ENCODE peak calls at places on chromosomes 12 and 14, in ten cellular contexts. One of them, this sample, is unnamed.
A peak's percentile ranks its signal among the peaks of the same experiment; 100 is the strongest.

GRCh38 chr12:93567174-93567573 is 5.3 kb upstream of the SOCS2 start:
- DNase-seq in dorsolateral prefrontal cortex: no peak
- DNase-seq in fibroblast of lung: peak; percentile 26
- DNase-seq in keratinocyte: no peak
- DNase-seq in cardiac muscle cell: peak; percentile 70
- DNase-seq in GM12878: no peak
- DNase-seq in fibroblast of the aortic adventitia: peak; percentile 61
- DNase-seq in fibroblast of pulmonary artery: peak; percentile 27
- DNase-seq in AG10803: peak; percentile 66
- DNase-seq in colonic mucosa: no peak
- DNase-seq in this sample: no peak

GRCh38 chr14:93533437-93533836 is 102.7 kb downstream of the UNC79 start:
- DNase-seq in dorsolateral prefrontal cortex: no peak
- DNase-seq in fibroblast of lung: no peak
- DNase-seq in keratinocyte: peak; percentile 95
- DNase-seq in cardiac muscle cell: no peak
- DNase-seq in GM12878: no peak
- DNase-seq in fibroblast of the aortic adventitia: no peak
- DNase-seq in fibroblast of pulmonary artery: no peak
- DNase-seq in AG10803: no peak
- DNase-seq in colonic mucosa: no peak
- DNase-seq in this sample: no peak

GRCh38 chr12:29149691-29150382 is 759 bp downstream of the FAR2 start:
- DNase-seq in dorsolateral prefrontal cortex: no peak
- DNase-seq in fibroblast of lung: no peak
- DNase-seq in keratinocyte: no peak
- DNase-seq in cardiac muscle cell: no peak
- DNase-seq in GM12878: no peak
- DNase-seq in fibroblast of the aortic adventitia: no peak
- DNase-seq in fibroblast of pulmonary artery: no peak
- DNase-seq in AG10803: no peak
- DNase-seq in colonic mucosa: peak; percentile 61
- DNase-seq in this sample: no peak

GRCh38 chr12:113766880-113767878 is 198.9 kb downstream of the RBM19 start:
- DNase-seq in dorsolateral prefrontal cortex: no peak
- DNase-seq in fibroblast of lung: peak; percentile 36
- DNase-seq in keratinocyte: peak; percentile 48
- DNase-seq in cardiac muscle cell: peak; percentile 89
- DNase-seq in GM12878: no peak
- DNase-seq in fibroblast of the aortic adventitia: peak; percentile 80
- DNase-seq in fibroblast of pulmonary artery: peak; percentile 73
- DNase-seq in AG10803: peak; percentile 84
- DNase-seq in colonic mucosa: no peak
- DNase-seq in this sample: no peak

GRCh38 chr14:105061428-105062047 is 3.7 kb downstream of the GPR132 start:
- DNase-seq in dorsolateral prefrontal cortex: no peak
- DNase-seq in fibroblast of lung: no peak
- DNase-seq in keratinocyte: no peak
- DNase-seq in cardiac muscle cell: no peak
- DNase-seq in GM12878: no peak
- DNase-seq in fibroblast of the aortic adventitia: no peak
- DNase-seq in fibroblast of pulmonary artery: no peak
- DNase-seq in AG10803: no peak
- DNase-seq in colonic mucosa: peak; percentile 40
- DNase-seq in this sample: no peak

GRCh38 chr12:122081108-122081696 is 2.6 kb downstream of the MLXIP start:
- DNase-seq in dorsolateral prefrontal cortex: peak; percentile 30
- DNase-seq in fibroblast of lung: peak; percentile 79
- DNase-seq in keratinocyte: no peak
- DNase-seq in cardiac muscle cell: peak; percentile 79
- DNase-seq in GM12878: no peak
- DNase-seq in fibroblast of the aortic adventitia: peak; percentile 88
- DNase-seq in fibroblast of pulmonary artery: peak; percentile 67
- DNase-seq in AG10803: peak; percentile 61
- DNase-seq in colonic mucosa: peak; percentile 32
- DNase-seq in this sample: no peak

GRCh38 chr14:75442642-75443041 is 14.8 kb downstream of the JDP2 start:
- DNase-seq in dorsolateral prefrontal cortex: no peak
- DNase-seq in fibroblast of lung: no peak
- DNase-seq in keratinocyte: no peak
- DNase-seq in cardiac muscle cell: peak; percentile 66
- DNase-seq in GM12878: no peak
- DNase-seq in fibroblast of the aortic adventitia: peak; percentile 74
- DNase-seq in fibroblast of pulmonary artery: peak; percentile 50
- DNase-seq in AG10803: peak; percentile 77
- DNase-seq in colonic mucosa: no peak
- DNase-seq in this sample: no peak

GRCh38 chr12:11981174-11981733 is 89.5 kb upstream of the BCL2L14 start:
- DNase-seq in dorsolateral prefrontal cortex: no peak
- DNase-seq in fibroblast of lung: no peak
- DNase-seq in keratinocyte: no peak
- DNase-seq in cardiac muscle cell: peak; percentile 27
- DNase-seq in GM12878: peak; percentile 98
- DNase-seq in fibroblast of the aortic adventitia: peak; percentile 7
- DNase-seq in fibroblast of pulmonary artery: peak; percentile 15
- DNase-seq in AG10803: peak; percentile 70
- DNase-seq in colonic mucosa: no peak
- DNase-seq in this sample: peak; percentile 85

GRCh38 chr12:91225316-91225715 is 42.7 kb upstream of the DCN start:
- DNase-seq in dorsolateral prefrontal cortex: no peak
- DNase-seq in fibroblast of lung: peak; percentile 59
- DNase-seq in keratinocyte: no peak
- DNase-seq in cardiac muscle cell: peak; percentile 41
- DNase-seq in GM12878: no peak
- DNase-seq in fibroblast of the aortic adventitia: peak; percentile 70
- DNase-seq in fibroblast of pulmonary artery: no peak
- DNase-seq in AG10803: peak; percentile 80
- DNase-seq in colonic mucosa: no peak
- DNase-seq in this sample: no peak

GRCh38 chr12:124916370-124917134 is 2.1 kb upstream of the UBC start:
- DNase-seq in dorsolateral prefrontal cortex: peak; percentile 60
- DNase-seq in fibroblast of lung: peak; percentile 95
- DNase-seq in keratinocyte: no peak
- DNase-seq in cardiac muscle cell: peak; percentile 87
- DNase-seq in GM12878: no peak
- DNase-seq in fibroblast of the aortic adventitia: peak; percentile 96
- DNase-seq in fibroblast of pulmonary artery: peak; percentile 92
- DNase-seq in AG10803: peak; percentile 93
- DNase-seq in colonic mucosa: peak; percentile 86
- DNase-seq in this sample: no peak

GRCh38 chr14:90381011-90381790 is 15.6 kb upstream of the CALM1 start:
- DNase-seq in dorsolateral prefrontal cortex: peak; percentile 78
- DNase-seq in fibroblast of lung: no peak
- DNase-seq in keratinocyte: no peak
- DNase-seq in cardiac muscle cell: peak; percentile 51
- DNase-seq in GM12878: no peak
- DNase-seq in fibroblast of the aortic adventitia: peak; percentile 35
- DNase-seq in fibroblast of pulmonary artery: peak; percentile 23
- DNase-seq in AG10803: peak; percentile 72
- DNase-seq in colonic mucosa: peak; percentile 61
- DNase-seq in this sample: no peak

GRCh38 chr14:83416476-83416875 is 1882.8 kb upstream of the SEL1L start:
- DNase-seq in dorsolateral prefrontal cortex: no peak
- DNase-seq in fibroblast of lung: no peak
- DNase-seq in keratinocyte: no peak
- DNase-seq in cardiac muscle cell: no peak
- DNase-seq in GM12878: no peak
- DNase-seq in fibroblast of the aortic adventitia: no peak
- DNase-seq in fibroblast of pulmonary artery: no peak
- DNase-seq in AG10803: no peak
- DNase-seq in colonic mucosa: no peak
- DNase-seq in this sample: no peak

GRCh38 chr14:71438684-71439083 is 493.5 kb upstream of the RGS6 start:
- DNase-seq in dorsolateral prefrontal cortex: peak; percentile 50
- DNase-seq in fibroblast of lung: peak; percentile 54
- DNase-seq in keratinocyte: no peak
- DNase-seq in cardiac muscle cell: peak; percentile 39
- DNase-seq in GM12878: no peak
- DNase-seq in fibroblast of the aortic adventitia: peak; percentile 65
- DNase-seq in fibroblast of pulmonary artery: peak; percentile 39
- DNase-seq in AG10803: peak; percentile 58
- DNase-seq in colonic mucosa: no peak
- DNase-seq in this sample: no peak

DNA sequence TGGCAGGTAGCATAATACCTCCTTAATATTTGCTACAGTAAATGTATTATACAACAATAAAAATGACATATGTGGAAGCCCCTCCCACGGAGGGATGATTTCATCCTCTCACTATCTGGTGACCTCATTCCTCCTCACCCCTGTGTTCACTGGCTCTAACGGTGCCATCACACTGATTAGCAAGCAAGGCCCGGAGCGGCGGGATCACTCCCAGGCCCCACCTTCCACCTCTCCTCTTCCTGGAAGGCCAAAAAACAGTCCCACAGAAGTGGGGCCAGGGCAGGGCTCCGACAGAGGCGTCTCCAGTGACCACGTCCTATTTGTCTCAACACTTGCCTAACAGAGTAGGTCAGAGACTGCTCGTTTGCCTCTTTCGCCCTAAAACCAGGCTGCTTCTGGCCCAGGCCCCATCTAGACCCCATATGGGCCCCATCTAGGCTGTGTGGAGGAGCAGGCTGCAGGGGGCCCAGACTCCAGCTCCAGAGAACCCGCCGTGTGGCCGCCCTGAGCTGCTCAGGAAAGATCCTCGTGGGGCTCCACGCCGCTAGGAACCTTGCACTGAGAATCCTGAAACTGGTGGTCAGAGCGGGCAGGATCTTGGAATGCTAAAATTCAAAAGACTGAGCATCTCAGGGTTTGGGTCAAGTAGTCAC is 3.7 kb downstream of the SELPLG start:
- DNase-seq in dorsolateral prefrontal cortex: no peak
- DNase-seq in fibroblast of lung: peak; percentile 81
- DNase-seq in keratinocyte: peak; percentile 66
- DNase-seq in cardiac muscle cell: peak; percentile 80
- DNase-seq in GM12878: no peak
- DNase-seq in fibroblast of the aortic adventitia: peak; percentile 86
- DNase-seq in fibroblast of pulmonary artery: peak; percentile 79
- DNase-seq in AG10803: peak; percentile 81
- DNase-seq in colonic mucosa: no peak
- DNase-seq in this sample: no peak
- H3K4me3 ChIP-seq in dorsolateral prefrontal cortex: no peak overlapping the region
- H3K4me3 ChIP-seq in fibroblast of lung: no peak overlapping the region
- H3K4me3 ChIP-seq in keratinocyte: no peak overlapping the region
- H3K4me3 ChIP-seq in cardiac muscle cell: no peak overlapping the region
- H3K4me3 ChIP-seq in GM12878: no peak overlapping the region
- H3K4me3 ChIP-seq in fibroblast of the aortic adventitia: no peak overlapping the region
- H3K4me3 ChIP-seq in fibroblast of pulmonary artery: no peak overlapping the region
- H3K4me3 ChIP-seq in AG10803: no peak overlapping the region
- H3K4me3 ChIP-seq in colonic mucosa: no peak overlapping the region
- H3K4me3 ChIP-seq in this sample: no peak overlapping the region

DNA sequence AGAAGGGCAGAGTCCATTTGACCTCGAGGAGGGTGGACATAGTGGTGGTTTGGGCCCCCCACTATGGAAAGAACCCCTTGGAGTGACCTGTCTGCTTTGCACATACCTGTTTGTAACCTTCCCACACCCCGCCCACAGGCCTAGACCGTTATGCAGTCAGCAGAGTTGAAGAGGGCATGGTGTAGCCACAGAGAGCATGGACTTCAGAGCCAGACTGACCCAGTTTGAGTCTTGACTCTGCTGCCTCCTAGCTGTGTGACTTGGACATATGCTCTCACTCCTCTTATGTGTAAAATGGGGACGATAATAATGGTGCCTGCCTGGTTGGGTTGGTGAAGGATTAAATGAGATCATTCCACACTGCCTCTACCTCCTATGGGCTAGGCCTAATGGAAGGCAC is 40.9 kb upstream of the NOS1 start:
- DNase-seq in dorsolateral prefrontal cortex: no peak
- DNase-seq in fibroblast of lung: no peak
- DNase-seq in keratinocyte: no peak
- DNase-seq in cardiac muscle cell: no peak
- DNase-seq in GM12878: no peak
- DNase-seq in fibroblast of the aortic adventitia: no peak
- DNase-seq in fibroblast of pulmonary artery: no peak
- DNase-seq in AG10803: no peak
- DNase-seq in colonic mucosa: no peak
- DNase-seq in this sample: no peak
- TF ChIP-seq CTCF in dorsolateral prefrontal cortex: no peak
- TF ChIP-seq CTCF in fibroblast of lung: no peak
- TF ChIP-seq CTCF in keratinocyte: peak; percentile 20
- TF ChIP-seq CTCF in cardiac muscle cell: no peak
- TF ChIP-seq CTCF in GM12878: no peak
- TF ChIP-seq CTCF in fibroblast of the aortic adventitia: no peak
- TF ChIP-seq CTCF in fibroblast of pulmonary artery: no peak
- TF ChIP-seq CTCF in AG10803: no peak
- TF ChIP-seq CTCF in colonic mucosa: no peak
- TF ChIP-seq CTCF in this sample: no peak

DNA sequence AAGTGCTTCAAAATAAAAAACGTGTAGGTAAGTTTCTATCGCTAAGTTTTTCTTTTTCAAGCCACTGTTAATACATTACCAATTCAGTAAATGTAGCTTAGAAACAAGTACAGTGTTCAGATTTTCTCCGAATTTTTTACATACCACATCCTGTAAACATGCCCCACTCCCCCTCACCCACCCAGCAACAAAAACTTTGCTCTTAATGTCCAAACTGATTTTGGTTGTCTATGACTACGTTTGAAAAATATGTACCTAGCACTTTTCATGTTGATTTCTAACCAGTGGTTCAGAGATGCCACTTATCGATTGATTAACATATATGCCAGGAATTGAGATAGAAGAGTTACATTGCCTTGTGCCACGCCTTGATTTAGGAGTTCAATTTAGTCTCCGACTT is 663 bp upstream of the LIN7A start:
- DNase-seq in dorsolateral prefrontal cortex: no peak
- DNase-seq in fibroblast of lung: no peak
- DNase-seq in keratinocyte: no peak
- DNase-seq in cardiac muscle cell: no peak
- DNase-seq in GM12878: no peak
- DNase-seq in fibroblast of the aortic adventitia: no peak
- DNase-seq in fibroblast of pulmonary artery: no peak
- DNase-seq in AG10803: no peak
- DNase-seq in colonic mucosa: no peak
- DNase-seq in this sample: no peak
- H3K4me3 ChIP-seq in dorsolateral prefrontal cortex: peak overlapping the region; percentile 87
- H3K4me3 ChIP-seq in fibroblast of lung: peak overlapping the region; percentile 90
- H3K4me3 ChIP-seq in keratinocyte: no peak overlapping the region
- H3K4me3 ChIP-seq in cardiac muscle cell: no peak overlapping the region
- H3K4me3 ChIP-seq in GM12878: no peak overlapping the region
- H3K4me3 ChIP-seq in fibroblast of the aortic adventitia: no peak overlapping the region
- H3K4me3 ChIP-seq in fibroblast of pulmonary artery: no peak overlapping the region
- H3K4me3 ChIP-seq in AG10803: no peak overlapping the region
- H3K4me3 ChIP-seq in colonic mucosa: no peak overlapping the region
- H3K4me3 ChIP-seq in this sample: no peak overlapping the region

DNA sequence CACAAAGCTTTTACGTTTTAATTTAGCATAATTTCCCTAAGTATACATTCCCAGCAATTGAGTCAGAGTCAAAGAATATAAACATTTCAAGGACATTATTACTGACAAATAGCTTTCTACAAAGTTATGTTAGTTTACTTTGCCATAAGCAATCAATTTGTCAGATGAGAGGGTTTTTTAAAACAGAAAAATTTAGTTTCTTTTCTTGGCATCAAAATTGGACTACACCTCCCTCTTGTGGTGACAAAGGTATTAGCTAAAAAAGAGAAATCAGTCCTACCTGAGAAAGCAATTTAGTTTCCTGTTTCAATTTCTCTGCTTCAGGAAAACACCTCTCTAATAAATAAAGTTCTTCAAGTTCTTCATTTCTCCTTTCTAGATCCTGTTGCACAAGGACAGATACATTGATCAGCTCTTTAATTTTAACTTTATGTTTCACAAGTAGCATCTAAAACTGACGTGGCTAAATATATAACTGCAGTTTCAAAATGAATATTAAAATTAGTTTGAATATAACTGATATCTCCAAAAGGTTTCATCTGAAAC is 39.9 kb downstream of the DNAI7 start:
- DNase-seq in dorsolateral prefrontal cortex: no peak
- DNase-seq in fibroblast of lung: peak; percentile 91
- DNase-seq in keratinocyte: no peak
- DNase-seq in cardiac muscle cell: peak; percentile 43
- DNase-seq in GM12878: peak; percentile 57
- DNase-seq in fibroblast of the aortic adventitia: peak; percentile 53
- DNase-seq in fibroblast of pulmonary artery: peak; percentile 53
- DNase-seq in AG10803: peak; percentile 30
- DNase-seq in colonic mucosa: no peak
- DNase-seq in this sample: peak; percentile 55
- TF ChIP-seq CTCF in dorsolateral prefrontal cortex: peak; percentile 57
- TF ChIP-seq CTCF in fibroblast of lung: peak; percentile 32
- TF ChIP-seq CTCF in keratinocyte: no peak
- TF ChIP-seq CTCF in cardiac muscle cell: peak; percentile 77
- TF ChIP-seq CTCF in GM12878: peak; percentile 62
- TF ChIP-seq CTCF in fibroblast of the aortic adventitia: peak; percentile 71
- TF ChIP-seq CTCF in fibroblast of pulmonary artery: peak; percentile 78
- TF ChIP-seq CTCF in AG10803: peak; percentile 73
- TF ChIP-seq CTCF in colonic mucosa: peak; percentile 49
- TF ChIP-seq CTCF in this sample: peak; percentile 64